ENCODE peak calls at places on chromosomes 1 and 21, in five cellular contexts. S, Y, X, Q and J are unnamed samples.

GRCh38 chr21:15840406-15840805 is 110.6 kb downstream of the USP25 start:
- DNase-seq in Y (no peak), S (no peak), X (no peak), Q (no peak), J (no peak)

GRCh38 chr1:27602510-27603319 is 1.2 kb downstream of the AHDC1 start:
- DNase-seq in Q (peak; percentile 59), X (peak; percentile 47), S (peak; percentile 91), Y (no peak), J (peak; percentile 47)

GRCh38 chr21:45923146-45923545 is 58.4 kb upstream of the COL6A1 start:
- DNase-seq in S (peak; percentile 89), X (no peak), Q (peak; percentile 52), Y (peak; percentile 78), J (peak; percentile 20)

GRCh38 chr1:37391181-37391949 is 83.0 kb upstream of the ZC3H12A start:
- DNase-seq in Y (no peak), S (no peak), Q (no peak), X (no peak), J (no peak)

GRCh38 chr1:176049582-176049981 is 157.5 kb downstream of the COP1 start:
- DNase-seq in X (no peak), Y (no peak), Q (no peak), S (no peak), J (no peak)

GRCh38 chr1:173393655-173393993 is 83.5 kb upstream of the PRDX6 start:
- DNase-seq in S (no peak), X (no peak), Y (no peak), Q (no peak), J (peak; percentile 24)

GRCh38 chr1:181718034-181718433 is 234.7 kb downstream of the CACNA1E start:
- DNase-seq in X (no peak), Q (no peak), S (no peak), Y (no peak), J (no peak)

GRCh38 chr21:27812279-27812678 is 845.4 kb upstream of the ADAMTS5 start:
- DNase-seq in X (no peak), Q (no peak), Y (no peak), S (no peak), J (peak; percentile 75)

GRCh38 chr1:230832466-230832865 is 35.9 kb downstream of the C1orf198 start:
- DNase-seq in Q (no peak), X (no peak), Y (no peak), S (no peak), J (peak; percentile 36)

GRCh38 chr1:27400035-27400962 is 7.9 kb downstream of the GPR3 start:
- DNase-seq in Q (no peak), S (no peak), X (no peak), Y (no peak), J (no peak)

GRCh38 chr1:206706298-206706791 is 21.6 kb downstream of the MAPKAPK2 start:
- DNase-seq in S (no peak), X (no peak), Q (no peak), Y (peak; percentile 78), J (no peak)

GRCh38 chr21:15112858-15113257 is 48.1 kb upstream of the NRIP1 start:
- DNase-seq in S (no peak), Y (no peak), Q (no peak), X (no peak), J (no peak)

GRCh38 chr1:36482724-36483388 is at the start of gene CSF3R:
- DNase-seq in Y (peak; percentile 44), S (peak; percentile 92), X (no peak), Q (no peak), J (no peak)

GRCh38 chr1:88302843-88303486 is 381.1 kb upstream of the PKN2 start:
- DNase-seq in S (no peak), Q (peak; percentile 8), X (peak; percentile 2), Y (no peak), J (peak; percentile 42)

GRCh38 chr1:170285027-170285426 is 139.3 kb downstream of the NTMT2 start:
- DNase-seq in X (no peak), Q (no peak), Y (no peak), S (no peak), J (no peak)

GRCh38 chr1:42576935-42577334 is 81.3 kb upstream of the PPIH start:
- DNase-seq in Q (no peak), X (no peak), S (no peak), Y (no peak), J (no peak)

GRCh38 chr1:232978091-232978634 is 27.8 kb downstream of the NTPCR start:
- DNase-seq in S (no peak), Y (no peak), Q (no peak), X (no peak), J (peak; percentile 20)

GRCh38 chr1:225627304-225627947 is 25.5 kb downstream of the ENAH start:
- DNase-seq in X (no peak), S (no peak), Q (no peak), Y (no peak), J (no peak)

DNA sequence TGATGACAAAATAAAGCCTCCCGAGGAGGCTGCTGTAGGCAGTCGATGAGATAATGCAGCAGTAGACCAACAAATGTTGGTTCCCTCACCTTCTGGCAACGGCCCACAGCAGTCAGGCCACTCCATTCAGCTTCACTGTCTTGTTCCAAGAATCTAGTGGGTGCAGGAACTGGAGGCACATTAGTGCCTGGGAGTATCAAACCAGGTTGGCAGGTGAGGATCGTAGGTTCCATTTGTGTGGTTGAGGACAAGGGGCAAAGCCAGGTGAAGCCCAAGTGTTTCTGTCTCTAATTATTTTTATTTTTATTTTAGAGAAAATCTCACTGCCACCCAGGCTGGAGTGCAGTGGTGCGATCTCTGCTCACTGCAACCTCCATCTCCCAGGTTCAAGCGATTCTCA is 13.3 kb downstream of the FBXO2 start:
- DNase-seq in Q (no peak), Y (no peak), X (no peak), S (no peak), J (no peak)
- TF ChIP-seq CTCF in Q (no peak), Y (no peak), X (no peak), S (no peak), J (no peak)

DNA sequence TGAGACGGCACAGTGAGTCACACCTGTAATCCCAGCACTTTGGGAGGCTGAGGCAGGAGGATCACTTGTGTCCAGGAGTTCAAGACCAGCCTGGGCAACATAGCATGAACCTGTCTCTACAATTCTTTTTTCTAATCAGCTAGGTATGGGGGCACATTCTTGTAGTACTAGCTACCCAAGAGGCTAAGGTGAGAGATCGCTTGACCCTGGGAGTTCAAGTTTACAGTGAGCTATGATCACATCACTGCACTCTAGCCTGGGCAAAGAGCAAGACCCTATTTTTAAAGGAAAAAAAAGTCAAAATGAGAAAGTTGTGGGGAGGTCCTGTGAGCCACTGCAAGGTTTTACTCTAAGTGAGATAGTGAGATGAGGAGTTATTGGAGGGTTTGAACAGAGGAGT is 34.8 kb upstream of the AHCTF1 start:
- DNase-seq in X (no peak), Q (no peak), Y (no peak), S (no peak), J (no peak)
- TF ChIP-seq CTCF in X (no peak), Q (no peak), Y (no peak), S (no peak), J (no peak)

GRCh38 chr1:154182342-154183044 is 9.4 kb downstream of the TPM3 start:
- DNase-seq in Y (peak; percentile 86), Q (peak; percentile 40), S (peak; percentile 96), X (peak; percentile 58), J (peak; percentile 80)

GRCh38 chr1:154186852-154187501 is 4.9 kb downstream of the TPM3 start:
- DNase-seq in Y (no peak), X (peak; percentile 24), S (no peak), Q (no peak), J (no peak)

GRCh38 chr1:154181944-154182341 is 10.0 kb downstream of the TPM3 start:
- DNase-seq in S (no peak), Q (no peak), X (peak; percentile 79), Y (no peak), J (no peak)

GRCh38 chr1:154183045-154183968 is 8.6 kb downstream of the TPM3 start:
- DNase-seq in Q (peak; percentile 96), S (peak; percentile 99), Y (peak; percentile 97), X (peak; percentile 94), J (peak; percentile 98)

GRCh38 chr1:154186177-154186576 is 5.7 kb downstream of the TPM3 start:
- DNase-seq in X (peak; percentile 67), S (no peak), Q (peak; percentile 39), Y (no peak), J (peak; percentile 80)
- TF ChIP-seq CTCF in X (peak; percentile 84), S (peak; percentile 64), Q (peak; percentile 51), Y (no peak), J (peak; percentile 82)

GRCh38 chr1:56188855-56189254 is 390.5 kb downstream of the PLPP3 start:
- DNase-seq in Q (no peak), S (no peak), X (no peak), Y (no peak), J (no peak)

GRCh38 chr1:56189454-56189853 is 389.9 kb downstream of the PLPP3 start:
- DNase-seq in X (no peak), Y (no peak), Q (no peak), S (no peak), J (no peak)

GRCh38 chr1:56188216-56188615 is 391.1 kb downstream of the PLPP3 start:
- DNase-seq in S (no peak), Y (peak; percentile 27), X (no peak), Q (no peak), J (no peak)

GRCh38 chr1:56190975-56191768 is 388.2 kb downstream of the PLPP3 start:
- DNase-seq in Q (no peak), S (no peak), Y (no peak), X (no peak), J (peak; percentile 19)

GRCh38 chr1:56189946-56190920 is 389.1 kb downstream of the PLPP3 start:
- DNase-seq in Y (no peak), Q (no peak), X (peak; percentile 2), S (no peak), J (no peak)
- TF ChIP-seq CTCF in Y (peak; percentile 50), Q (peak; percentile 16), X (peak; percentile 60), S (no peak), J (peak; percentile 14)

GRCh38 chr21:41876928-41877652 is 2.1 kb downstream of the PRDM15 start:
- DNase-seq in Q (no peak), X (peak; percentile 55), Y (no peak), S (peak; percentile 71), J (no peak)
- TF ChIP-seq CTCF in Q (no peak), X (peak; percentile 55), Y (no peak), S (no peak), J (no peak)

GRCh38 chr1:109277434-109278204 is 5.3 kb downstream of the PSRC1 start:
- DNase-seq in Q (peak; percentile 48), X (peak; percentile 83), Y (peak; percentile 73), S (peak; percentile 91), J (peak; percentile 80)

GRCh38 chr1:109272831-109273547 is 10.0 kb downstream of the PSRC1 start:
- DNase-seq in S (no peak), Y (no peak), X (no peak), Q (no peak), J (peak; percentile 55)

GRCh38 chr1:109274533-109275476 is 8.1 kb downstream of the PSRC1 start:
- DNase-seq in Q (peak; percentile 90), S (peak; percentile 66), X (no peak), Y (no peak), J (peak; percentile 96)

GRCh38 chr1:109273570-109274288 is 9.2 kb downstream of the PSRC1 start:
- DNase-seq in X (no peak), Y (no peak), Q (no peak), S (peak; percentile 67), J (peak; percentile 39)

GRCh38 chr1:109275706-109276345 is 7.1 kb downstream of the PSRC1 start:
- DNase-seq in X (no peak), S (peak; percentile 72), Q (no peak), Y (no peak), J (peak; percentile 49)
- TF ChIP-seq CTCF in X (no peak), S (no peak), Q (no peak), Y (no peak), J (no peak)